ENCODE peak calls at places on chromosomes 4 and X, in four cellular contexts. P, T, F and J are unnamed samples.

GRCh38 chr4:19002170-19002569 is 980.6 kb upstream of the LCORL start:
- DNase-seq in P (no peak), T (no peak), F (no peak), J (no peak)

GRCh38 chrX:115378471-115378870 is 89.0 kb downstream of the LUZP4 start:
- DNase-seq in F (no peak), P (no peak), T (no peak), J (no peak)

GRCh38 chr4:53779025-53779424 is 187.7 kb upstream of the LNX1 start:
- DNase-seq in T (no peak), F (no peak), P (no peak), J (no peak)

GRCh38 chr4:931194-931959 is 739 bp downstream of the GAK start:
- DNase-seq in T (peak; percentile 87), F (no peak), P (no peak), J (no peak)

GRCh38 chr4:64882311-64883086 is 473.2 kb upstream of the TECRL start:
- DNase-seq in P (no peak), F (no peak), T (no peak), J (no peak)

GRCh38 chrX:44882635-44883034 is 9.6 kb downstream of the KDM6A start:
- DNase-seq in T (no peak), F (no peak), P (no peak), J (no peak)

GRCh38 chr4:156568041-156568440 is 403.6 kb downstream of the PDGFC start:
- DNase-seq in T (no peak), F (no peak), P (no peak), J (no peak)

GRCh38 chr4:621296-622070 is 3.9 kb upstream of the PDE6B start:
- DNase-seq in F (no peak), P (no peak), T (no peak), J (peak; percentile 49)

GRCh38 chr4:60611762-60612496 is 588.2 kb upstream of the ADGRL3 start:
- DNase-seq in P (no peak), F (no peak), T (no peak), J (no peak)

GRCh38 chr4:110231869-110232268 is 33.5 kb upstream of the ELOVL6 start:
- DNase-seq in T (no peak), P (no peak), F (no peak), J (no peak)

GRCh38 chr4:38101563-38101962 is 141.4 kb downstream of the PTTG2 start:
- DNase-seq in T (no peak), P (no peak), F (no peak), J (no peak)

GRCh38 chr4:25103423-25103822 is 56.8 kb downstream of the SEPSECS start:
- DNase-seq in P (no peak), T (no peak), F (peak; percentile 23), J (peak; percentile 71)

GRCh38 chr4:127162741-127163140 is 470.0 kb upstream of the INTU start:
- DNase-seq in F (no peak), P (no peak), T (no peak), J (no peak)

GRCh38 chr4:26163425-26164362 is 157.1 kb upstream of the RBPJ start:
- DNase-seq in T (no peak), P (no peak), F (no peak), J (no peak)

GRCh38 chr4:33924801-33925200 is 2319.5 kb downstream of the ARAP2 start:
- DNase-seq in T (no peak), P (no peak), F (no peak), J (no peak)

GRCh38 chrX:145393702-145394235 is 146.5 kb downstream of the SPANXN1 start:
- DNase-seq in P (no peak), T (no peak), F (no peak), J (no peak)

GRCh38 chr4:86338521-86338920 is 21.3 kb downstream of the MAPK10 start:
- DNase-seq in P (no peak), F (no peak), T (no peak), J (no peak)

GRCh38 chrX:110415440-110416167 is 57.0 kb downstream of the RTL9 start:
- DNase-seq in F (no peak), P (no peak), T (no peak), J (peak; percentile 12)

GRCh38 chrX:153780678-153781427 is at the start of gene SRPK3:
- DNase-seq in P (no peak), T (peak; percentile 72), F (no peak), J (no peak)

GRCh38 chr4:176359590-176359989 is 39.8 kb downstream of the SPCS3 start:
- DNase-seq in P (no peak), F (no peak), T (no peak), J (no peak)

GRCh38 chrX:40061005-40061404 is 36.8 kb downstream of the BCOR start:
- DNase-seq in P (no peak), F (no peak), T (no peak), J (peak; percentile 43)

GRCh38 chr4:133147922-133148689 is 988 bp upstream of the PCDH10 start:
- DNase-seq in P (no peak), T (peak; percentile 61), F (no peak), J (peak; percentile 72)

GRCh38 chr4:5615496-5616075 is 92.8 kb downstream of the EVC2 start:
- DNase-seq in P (no peak), F (no peak), T (no peak), J (peak; percentile 47)

GRCh38 chr4:6134612-6135220 is 65.6 kb downstream of the JAKMIP1 start:
- DNase-seq in F (no peak), T (no peak), P (peak; percentile 14), J (no peak)

GRCh38 chr4:146638801-146639351 is at the start of gene POU4F2:
- DNase-seq in P (no peak), F (no peak), T (no peak), J (no peak)

GRCh38 chr4:19774690-19775256 is 476.9 kb upstream of the SLIT2 start:
- DNase-seq in F (no peak), T (no peak), P (no peak), J (no peak)

GRCh38 chrX:153926863-153927685 is 1.0 kb upstream of the ARHGAP4 start:
- DNase-seq in T (peak; percentile 85), F (peak; percentile 51), P (peak; percentile 62), J (no peak)

GRCh38 chr4:139454646-139455045 is 725 bp downstream of the RAB33B start:
- DNase-seq in F (no peak), P (no peak), T (no peak), J (no peak)

GRCh38 chr4:19358015-19358414 is 893.7 kb upstream of the SLIT2 start:
- DNase-seq in F (no peak), P (no peak), T (no peak), J (no peak)

GRCh38 chr4:156419080-156419638 is 465.5 kb upstream of the CTSO start:
- DNase-seq in F (no peak), T (no peak), P (no peak), J (no peak)

GRCh38 chr4:83929550-83929949 is 393.6 kb downstream of the GPAT3 start:
- DNase-seq in P (no peak), T (no peak), F (no peak), J (no peak)
- H3K4me3 ChIP-seq in P (no peak overlapping the region), T (no peak overlapping the region), F (no peak overlapping the region), J (no peak overlapping the region)

GRCh38 chrX:82648062-82648461 is 860.0 kb upstream of the POU3F4 start:
- DNase-seq in F (no peak), P (no peak), T (no peak), J (no peak)
- TF ChIP-seq CTCF in F (no peak), P (no peak), T (no peak), J (no peak)

GRCh38 chr4:122167369-122167768 is 15.2 kb downstream of the BLTP1 start:
- DNase-seq in F (no peak), T (no peak), P (no peak), J (no peak)
- H3K4me3 ChIP-seq in F (no peak overlapping the region), T (no peak overlapping the region), P (no peak overlapping the region), J (no peak overlapping the region)

DNA sequence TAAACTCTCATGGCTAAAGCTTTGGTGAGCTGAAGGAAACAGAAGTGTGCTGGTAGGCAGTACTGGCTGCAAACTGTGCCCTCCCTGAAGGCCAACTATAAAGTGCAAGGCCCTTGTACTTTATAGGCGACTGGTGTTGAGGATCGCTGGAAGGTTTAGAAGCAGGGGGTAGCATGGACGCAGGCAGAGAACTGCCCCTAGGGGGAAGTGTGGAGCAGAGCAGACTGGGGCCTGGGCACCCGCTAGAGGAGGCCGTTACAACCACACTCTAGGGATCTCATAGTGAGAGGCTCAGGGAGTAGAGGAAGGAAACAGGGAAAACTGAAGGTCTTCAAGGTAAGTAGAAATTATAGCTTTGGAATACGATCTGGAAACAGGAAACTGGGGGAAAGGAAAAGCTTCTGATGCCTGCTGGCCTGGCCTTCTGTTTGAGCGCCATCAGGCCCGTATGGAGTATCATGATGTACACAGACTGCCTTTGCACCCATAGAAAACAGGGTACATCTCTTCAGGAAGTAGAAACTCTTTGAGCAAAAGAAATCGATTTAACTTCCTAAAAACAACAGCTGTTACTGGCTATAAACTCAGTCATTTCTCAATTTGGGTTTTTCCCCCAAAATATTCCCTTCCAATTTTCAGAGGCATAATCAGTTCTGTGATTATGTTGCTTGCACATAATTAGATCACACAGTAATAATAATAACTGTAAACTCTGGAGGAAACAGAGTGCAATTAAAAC is 23.9 kb upstream of the TMSB4X start:
- DNase-seq in T (no peak), F (no peak), P (peak; percentile 48), J (no peak)
- TF ChIP-seq CTCF in T (no peak), F (no peak), P (peak; percentile 28), J (no peak)

GRCh38 chr4:158652920-158653319 is 18.8 kb downstream of the C4orf46 start:
- DNase-seq in T (no peak), F (no peak), P (no peak), J (no peak)
- H3K4me3 ChIP-seq in T (no peak overlapping the region), F (no peak overlapping the region), P (no peak overlapping the region), J (no peak overlapping the region)

DNA sequence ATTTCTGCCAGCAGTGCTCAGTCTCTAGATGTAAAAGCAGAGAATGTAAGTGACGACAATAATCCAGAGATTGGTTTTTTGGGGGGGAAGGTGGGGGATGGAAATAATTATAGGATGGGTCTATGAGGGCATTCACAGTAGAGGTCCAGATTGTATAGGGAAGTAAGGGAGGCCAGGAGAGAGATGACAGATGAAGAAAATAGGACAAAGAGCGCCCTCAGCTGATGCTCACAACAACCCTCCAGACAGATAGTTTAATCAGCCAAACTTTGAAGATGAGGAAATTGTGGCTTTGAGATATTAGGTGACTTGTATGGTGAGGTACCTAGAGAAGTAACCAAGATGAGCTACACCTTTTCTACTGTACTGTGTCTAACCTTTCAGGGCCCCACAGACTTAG is 137.9 kb downstream of the MAGEB17 start:
- DNase-seq in T (no peak), F (no peak), P (no peak), J (no peak)
- TF ChIP-seq CTCF in T (no peak), F (no peak), P (no peak), J (no peak)

GRCh38 chr4:184348311-184349233 is 125.8 kb downstream of the IRF2 start:
- DNase-seq in P (no peak), T (peak; percentile 83), F (no peak), J (no peak)
- H3K4me3 ChIP-seq in P (no peak overlapping the region), T (no peak overlapping the region), F (no peak overlapping the region), J (no peak overlapping the region)